ENCODE peak calls at places on chromosomes 4 and X, in ten cellular contexts. Z, C, Y, P, J, M, W, N, X and Q are unnamed samples.

GRCh38 chrX:19864736-19865135 is 22.7 kb downstream of the SH3KBP1 start:
- DNase-seq in Z (no peak), C (no peak), Y (no peak), P (no peak), J (no peak), M (no peak), W (no peak), N (no peak), X (no peak), Q (no peak)

GRCh38 chr4:105715692-105716278 is 7.2 kb downstream of the GSTCD start:
- DNase-seq in Z (peak), C (no peak), Y (no peak), P (peak), J (peak), M (peak), W (peak), N (no peak), X (no peak), Q (peak)

GRCh38 chr4:96102541-96103018 is 262.7 kb downstream of the PDHA2 start:
- DNase-seq in Z (peak), C (no peak), Y (no peak), P (no peak), J (no peak), M (no peak), W (peak), N (no peak), X (no peak), Q (no peak)

GRCh38 chr4:21134994-21135393 is 434.7 kb downstream of the PACRGL start:
- DNase-seq in Z (peak), C (no peak), Y (no peak), P (no peak), J (peak), M (peak), W (no peak), N (no peak), X (no peak), Q (no peak)

GRCh38 chrX:13327666-13328065 is 7.8 kb upstream of the ATXN3L start:
- DNase-seq in Z (no peak), C (no peak), Y (no peak), P (no peak), J (no peak), M (no peak), W (no peak), N (no peak), X (no peak), Q (no peak)

GRCh38 chrX:129665916-129666644 is 11.3 kb upstream of the APLN start:
- DNase-seq in Z (peak), C (no peak), Y (no peak), P (no peak), J (no peak), M (no peak), W (peak), N (no peak), X (no peak), Q (peak)

GRCh38 chr4:98181815-98182214 is 38.5 kb upstream of the STPG2 start:
- DNase-seq in Z (peak), C (no peak), Y (no peak), P (peak), J (no peak), M (no peak), W (peak), N (no peak), X (no peak), Q (no peak)

GRCh38 chr4:95293014-95293413 is 255.8 kb downstream of the UNC5C start:
- DNase-seq in Z (no peak), C (no peak), Y (no peak), P (no peak), J (no peak), M (no peak), W (peak), N (no peak), X (no peak), Q (no peak)

GRCh38 chr4:23290656-23291055 is 597.9 kb downstream of the GBA3 start:
- DNase-seq in Z (no peak), C (no peak), Y (no peak), P (no peak), J (no peak), M (no peak), W (peak), N (no peak), X (no peak), Q (no peak)

GRCh38 chr4:176400816-176401461 is 81.2 kb downstream of the SPCS3 start:
- DNase-seq in Z (peak), C (no peak), Y (no peak), P (no peak), J (no peak), M (no peak), W (peak), N (no peak), X (no peak), Q (no peak)

GRCh38 chr4:97411352-97411751 is 731.9 kb downstream of the STPG2 start:
- DNase-seq in Z (no peak), C (no peak), Y (no peak), P (no peak), J (no peak), M (no peak), W (no peak), N (no peak), X (no peak), Q (no peak)

GRCh38 chr4:47122592-47123291 is 91.4 kb downstream of the GABRB1 start:
- DNase-seq in Z (peak), C (no peak), Y (peak), P (peak), J (peak), M (no peak), W (peak), N (peak), X (no peak), Q (peak)

GRCh38 chr4:99390060-99390459 is 37.5 kb upstream of the ADH1C start:
- DNase-seq in Z (peak), C (no peak), Y (no peak), P (no peak), J (no peak), M (no peak), W (no peak), N (no peak), X (no peak), Q (no peak)

GRCh38 chr4:113293043-113293560 is 243.6 kb downstream of the ANK2 start:
- DNase-seq in Z (peak), C (no peak), Y (no peak), P (no peak), J (no peak), M (no peak), W (no peak), N (no peak), X (no peak), Q (no peak)

GRCh38 chrX:151015684-151016083 is 32.5 kb downstream of the HMGB3 start:
- DNase-seq in Z (no peak), C (no peak), Y (no peak), P (no peak), J (no peak), M (no peak), W (no peak), N (no peak), X (no peak), Q (no peak)

GRCh38 chr4:6443035-6444023 is 29.1 kb downstream of the PPP2R2C start:
- DNase-seq in Z (no peak), C (no peak), Y (no peak), P (no peak), J (no peak), M (no peak), W (no peak), N (no peak), X (no peak), Q (no peak)

GRCh38 chr4:85496146-85496849 is 21.3 kb downstream of the ARHGAP24 start:
- DNase-seq in Z (peak), C (no peak), Y (no peak), P (no peak), J (no peak), M (no peak), W (peak), N (no peak), X (no peak), Q (no peak)

GRCh38 chrX:107204063-107204605 is 2.1 kb downstream of the NUP62CL start:
- DNase-seq in Z (no peak), C (no peak), Y (peak), P (no peak), J (no peak), M (no peak), W (no peak), N (no peak), X (no peak), Q (no peak)

GRCh38 chr4:147138171-147138570 is 192.5 kb upstream of the TTC29 start:
- DNase-seq in Z (peak), C (no peak), Y (no peak), P (no peak), J (no peak), M (no peak), W (peak), N (no peak), X (no peak), Q (no peak)

GRCh38 chrX:154540897-154541535 is 5.6 kb downstream of the G6PD start:
- DNase-seq in Z (no peak), C (no peak), Y (no peak), P (no peak), J (no peak), M (no peak), W (no peak), N (no peak), X (no peak), Q (no peak)

GRCh38 chrX:35098419-35098818 is 155.8 kb downstream of the FAM47B start:
- DNase-seq in Z (peak), C (no peak), Y (no peak), P (no peak), J (no peak), M (no peak), W (peak), N (no peak), X (no peak), Q (no peak)

GRCh38 chr4:39976945-39977488 is 694 bp downstream of the PDS5A start:
- DNase-seq in Z (no peak), C (peak), Y (peak), P (peak), J (no peak), M (no peak), W (peak), N (peak), X (no peak), Q (no peak)

GRCh38 chrX:29257516-29257915 is 670.3 kb downstream of the IL1RAPL1 start:
- DNase-seq in Z (peak), C (no peak), Y (no peak), P (no peak), J (no peak), M (no peak), W (peak), N (no peak), X (no peak), Q (no peak)

GRCh38 chr4:140637836-140638235 is 69.1 kb upstream of the UCP1 start:
- DNase-seq in Z (peak), C (no peak), Y (no peak), P (peak), J (no peak), M (no peak), W (peak), N (no peak), X (no peak), Q (peak)

GRCh38 chr4:156830356-156830755 is 141.2 kb downstream of the PDGFC start:
- DNase-seq in Z (peak), C (no peak), Y (no peak), P (no peak), J (no peak), M (no peak), W (peak), N (no peak), X (no peak), Q (no peak)

GRCh38 chr4:118281611-118282442 is 71.0 kb downstream of the PRSS12 start:
- DNase-seq in Z (peak), C (no peak), Y (no peak), P (no peak), J (no peak), M (no peak), W (peak), N (no peak), X (no peak), Q (no peak)

GRCh38 chr4:143234153-143234552 is 49.4 kb downstream of the USP38 start:
- DNase-seq in Z (no peak), C (no peak), Y (no peak), P (no peak), J (no peak), M (no peak), W (no peak), N (no peak), X (no peak), Q (no peak)

GRCh38 chr4:8365353-8365752 is 75.2 kb downstream of the ACOX3 start:
- DNase-seq in Z (no peak), C (no peak), Y (no peak), P (no peak), J (no peak), M (no peak), W (no peak), N (no peak), X (no peak), Q (no peak)